ENCODE peak calls at places on chromosomes 3 and 15, in six cellular contexts. T is Panc1, P is sigmoid colon, U is breast epithelium, Q is GM12891, G is endothelial cell of umbilical vein. F is an unnamed sample.

GRCh38 chr3:14823910-14824629 is 5.3 kb downstream of the FGD5 start:
- DNase-seq in T (no peak), P (no peak), U (peak), Q (no peak), G (no peak), F (no peak)

GRCh38 chr15:38430106-38430760 is 23.7 kb upstream of the FAM98B start:
- DNase-seq in T (no peak), P (no peak), U (no peak), Q (no peak), G (no peak), F (no peak)

GRCh38 chr3:116667791-116668190 is 41.8 kb upstream of the TUSC7 start:
- DNase-seq in T (no peak), P (no peak), U (no peak), Q (no peak), G (no peak), F (no peak)

GRCh38 chr3:66035763-66036477 is 2.8 kb downstream of the MAGI1 start:
- DNase-seq in T (no peak), P (no peak), U (peak), Q (no peak), G (no peak), F (no peak)

GRCh38 chr3:30520695-30521094 is 85.7 kb upstream of the TGFBR2 start:
- DNase-seq in T (no peak), P (no peak), U (no peak), Q (no peak), G (peak), F (no peak)

GRCh38 chr15:67501836-67502461 is 19.0 kb upstream of the C15orf61 start:
- DNase-seq in T (no peak), P (no peak), U (no peak), Q (no peak), G (peak), F (no peak)

GRCh38 chr3:30639937-30640336 is 33.5 kb downstream of the TGFBR2 start:
- DNase-seq in T (no peak), P (no peak), U (no peak), Q (no peak), G (no peak), F (no peak)

GRCh38 chr3:171347017-171347979 is 112.9 kb downstream of the TNIK start:
- DNase-seq in T (no peak), P (no peak), U (no peak), Q (no peak), G (peak), F (no peak)

GRCh38 chr3:178244653-178245384 is 291.4 kb upstream of the KCNMB2 start:
- DNase-seq in T (no peak), P (no peak), U (no peak), Q (no peak), G (no peak), F (no peak)

GRCh38 chr3:44999782-45000181 is 23.7 kb downstream of the EXOSC7 start:
- DNase-seq in T (no peak), P (no peak), U (no peak), Q (no peak), G (no peak), F (no peak)

GRCh38 chr3:138947303-138948121 is 495 bp downstream of the FOXL2NB start:
- DNase-seq in T (no peak), P (no peak), U (no peak), Q (no peak), G (no peak), F (no peak)

GRCh38 chr3:197298858-197299854 is 744 bp upstream of the DLG1 start:
- DNase-seq in T (no peak), P (peak), U (no peak), Q (peak), G (peak), F (peak)

GRCh38 chr3:28171962-28172361 is 69.5 kb upstream of the CMC1 start:
- DNase-seq in T (no peak), P (no peak), U (no peak), Q (no peak), G (no peak), F (no peak)

GRCh38 chr3:120415756-120416155 is 35.0 kb downstream of the FSTL1 start:
- DNase-seq in T (no peak), P (no peak), U (no peak), Q (no peak), G (no peak), F (no peak)

GRCh38 chr3:129525341-129525968 is 3.0 kb upstream of the RHO start:
- DNase-seq in T (no peak), P (no peak), U (no peak), Q (no peak), G (peak), F (no peak)

GRCh38 chr3:132038198-132038825 is 3.5 kb upstream of the CPNE4 start:
- DNase-seq in T (peak), P (no peak), U (no peak), Q (no peak), G (peak), F (no peak)

GRCh38 chr3:35785540-35785939 is 146.2 kb downstream of the ARPP21 start:
- DNase-seq in T (no peak), P (no peak), U (no peak), Q (no peak), G (no peak), F (no peak)

GRCh38 chr15:48112242-48112641 is 8.5 kb upstream of the SLC24A5 start:
- DNase-seq in T (no peak), P (no peak), U (no peak), Q (no peak), G (peak), F (peak)

GRCh38 chr15:31080618-31081017 is 20.9 kb downstream of the TRPM1 start:
- DNase-seq in T (no peak), P (peak), U (no peak), Q (no peak), G (peak), F (peak)

GRCh38 chr15:67064607-67065530 is 533 bp upstream of the SMAD3 start:
- DNase-seq in T (no peak), P (peak), U (no peak), Q (peak), G (peak), F (no peak)

GRCh38 chr3:143795849-143796248 is 52.4 kb downstream of the SLC9A9 start:
- DNase-seq in T (no peak), P (no peak), U (no peak), Q (no peak), G (no peak), F (no peak)

GRCh38 chr3:139541156-139541897 is 1.8 kb upstream of the RBP1 start:
- DNase-seq in T (no peak), P (no peak), U (no peak), Q (no peak), G (no peak), F (no peak)

GRCh38 chr15:40312370-40313158 is 4.8 kb upstream of the PLCB2 start:
- DNase-seq in T (no peak), P (no peak), U (no peak), Q (no peak), G (no peak), F (no peak)

GRCh38 chr3:101531473-101532086 is 18.6 kb upstream of the SENP7 start:
- DNase-seq in T (no peak), P (no peak), U (no peak), Q (no peak), G (peak), F (no peak)

GRCh38 chr15:40106203-40107161 is 2.2 kb downstream of the BMF start:
- DNase-seq in T (no peak), P (peak), U (peak), Q (no peak), G (no peak), F (no peak)

GRCh38 chr15:58889363-58889762 is 44.1 kb downstream of the SLTM start:
- DNase-seq in T (no peak), P (no peak), U (no peak), Q (no peak), G (no peak), F (no peak)

GRCh38 chr3:179321585-179322322 is 1.1 kb upstream of the ZNF639 start:
- DNase-seq in T (peak), P (no peak), U (no peak), Q (no peak), G (peak), F (no peak)

GRCh38 chr15:52730163-52730562 is 51.0 kb upstream of the ATOSA start:
- DNase-seq in T (no peak), P (no peak), U (no peak), Q (no peak), G (peak), F (no peak)

GRCh38 chr3:148330486-148330885 is 367.2 kb upstream of the AGTR1 start:
- DNase-seq in T (no peak), P (no peak), U (no peak), Q (no peak), G (no peak), F (no peak)

GRCh38 chr3:103685940-103686339 is 1251.1 kb downstream of the ZPLD1 start:
- DNase-seq in T (no peak), P (no peak), U (no peak), Q (no peak), G (no peak), F (no peak)

GRCh38 chr15:84402856-84403608 is 167.5 kb downstream of the GOLGA6L4 start:
- DNase-seq in T (no peak), P (no peak), U (peak), Q (no peak), G (no peak), F (no peak)

GRCh38 chr3:197541756-197542539 is 13.8 kb downstream of the BDH1 start:
- DNase-seq in T (no peak), P (peak), U (no peak), Q (no peak), G (peak), F (no peak)

GRCh38 chr15:83747050-83747717 is 93.3 kb downstream of the ADAMTSL3 start:
- DNase-seq in T (no peak), P (peak), U (no peak), Q (no peak), G (no peak), F (peak)

GRCh38 chr15:82709421-82710207 is at the start of gene AP3B2:
- DNase-seq in T (no peak), P (no peak), U (peak), Q (peak), G (peak), F (no peak)

GRCh38 chr15:44713006-44713966 is 2.0 kb downstream of the B2M start:
- DNase-seq in T (no peak), P (no peak), U (no peak), Q (no peak), G (peak), F (no peak)

GRCh38 chr15:78455749-78456148 is 17.7 kb downstream of the IREB2 start:
- DNase-seq in T (no peak), P (no peak), U (no peak), Q (no peak), G (no peak), F (no peak)
- TF ChIP-seq POLR2AphosphoS5 in T (no peak), P (no peak), U (no peak), Q (no peak), G (no peak), F (no peak)

DNA sequence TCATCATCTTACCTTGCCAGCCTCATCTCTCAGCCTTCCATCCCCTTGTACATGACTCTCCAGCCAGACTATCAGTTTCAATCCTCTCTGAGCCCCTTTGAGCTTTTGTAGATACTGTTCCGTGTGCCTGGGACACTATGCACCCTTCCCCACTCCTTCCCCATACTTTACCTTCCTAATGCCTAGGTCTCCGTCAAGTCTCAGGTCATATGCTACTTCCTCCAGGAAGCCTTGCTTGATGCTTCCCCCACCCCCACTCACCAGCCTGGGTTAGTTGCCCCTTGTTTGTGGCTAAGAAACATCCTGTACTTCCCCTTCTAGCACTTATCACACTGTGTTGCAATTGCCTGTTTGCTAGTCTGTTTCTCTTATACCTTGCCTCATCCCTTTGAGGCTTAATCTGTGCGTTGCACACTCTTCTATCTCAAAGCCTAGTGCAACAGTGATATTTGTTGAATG is 6.7 kb upstream of the USP3 start:
- DNase-seq in T (no peak), P (no peak), U (no peak), Q (no peak), G (no peak), F (no peak)
- TF ChIP-seq POLR2AphosphoS5 in T (no peak), P (no peak), U (no peak), Q (no peak), G (no peak), F (no peak)

GRCh38 chr15:92892201-92892555 is 7.9 kb upstream of the CHD2 start:
- DNase-seq in T (no peak), P (no peak), U (no peak), Q (no peak), G (no peak), F (no peak)
- TF ChIP-seq POLR2AphosphoS5 in T (no peak), P (no peak), U (no peak), Q (no peak), G (no peak), F (no peak)

GRCh38 chr3:58719684-58720083 is 53.1 kb upstream of the FAM3D start:
- DNase-seq in T (no peak), P (no peak), U (no peak), Q (no peak), G (no peak), F (no peak)
- TF ChIP-seq POLR2AphosphoS5 in T (no peak), P (no peak), U (no peak), Q (no peak), G (no peak), F (no peak)

DNA sequence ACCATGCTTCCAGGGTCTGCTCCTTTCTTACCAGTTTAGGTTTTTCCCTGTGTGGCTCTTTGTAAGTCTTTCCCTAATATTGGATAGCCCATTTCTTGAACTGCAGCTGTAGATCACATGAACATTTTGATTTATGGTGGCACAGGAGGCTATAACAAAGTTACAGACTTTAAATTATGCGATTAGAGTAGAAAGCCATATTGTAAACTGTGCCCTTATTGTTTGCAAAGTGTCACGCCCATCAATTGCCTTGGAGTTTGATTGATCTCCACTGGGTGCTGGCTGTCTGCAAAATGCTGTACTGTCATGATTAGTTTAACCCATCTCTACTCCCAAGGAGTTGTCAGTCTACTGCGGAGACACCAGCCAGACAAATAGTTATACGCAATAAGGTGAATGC is 110.3 kb downstream of the CACNA2D3 start:
- DNase-seq in T (no peak), P (no peak), U (no peak), Q (no peak), G (no peak), F (no peak)
- TF ChIP-seq POLR2AphosphoS5 in T (no peak), P (no peak), U (no peak), Q (no peak), G (no peak), F (no peak)

GRCh38 chr15:64825431-64826294 is at the start of gene PIF1:
- DNase-seq in T (peak), P (peak), U (peak), Q (peak), G (peak), F (peak)
- TF ChIP-seq POLR2AphosphoS5 in T (peak), P (peak), U (peak), Q (peak), G (peak), F (peak)